ENCODE peak calls at places on chromosomes 11 and 22, in seven cellular contexts. P is GM03348, E is smooth muscle cell of the brain vasculature, M is WERI-Rb-1, X is progenitor cell of endocrine pancreas, L is NCI-H460, F is Ammon's horn. C is an unnamed sample.

GRCh38 chr11:11189501-11189900 is 163.5 kb downstream of the CSNK2A3 start:
- DNase-seq in F (peak), P (no peak), E (no peak), M (no peak), L (no peak), X (no peak), C (no peak)

GRCh38 chr11:49316180-49316579 is 107.8 kb upstream of the FOLH1 start:
- DNase-seq in X (no peak), L (no peak), F (no peak), E (no peak), M (no peak), P (no peak), C (no peak)

GRCh38 chr11:131938321-131938751 is 567.9 kb downstream of the NTM start:
- DNase-seq in L (no peak), P (no peak), X (no peak), E (no peak), F (peak), M (no peak), C (no peak)

GRCh38 chr11:60950933-60951610 is 904 bp downstream of the SLC15A3 start:
- DNase-seq in X (no peak), E (no peak), P (peak), F (no peak), L (no peak), M (no peak), C (no peak)

GRCh38 chr11:13140028-13140870 is 131.1 kb downstream of the RASSF10 start:
- DNase-seq in X (peak), M (no peak), L (no peak), P (peak), E (no peak), F (no peak), C (no peak)

GRCh38 chr11:75966546-75967287 is 151.7 kb downstream of the UVRAG start:
- DNase-seq in E (peak), M (no peak), X (no peak), P (peak), F (no peak), L (peak), C (no peak)

GRCh38 chr11:12762696-12763324 is 88.6 kb downstream of the TEAD1 start:
- DNase-seq in L (no peak), E (no peak), M (no peak), F (no peak), X (no peak), P (no peak), C (no peak)

GRCh38 chr11:103700605-103701004 is 335.8 kb upstream of the DDI1 start:
- DNase-seq in F (no peak), L (no peak), X (no peak), E (no peak), M (no peak), P (peak), C (no peak)

GRCh38 chr11:126415128-126415527 is 59.6 kb downstream of the ST3GAL4 start:
- DNase-seq in X (no peak), F (peak), P (peak), L (no peak), E (no peak), M (no peak), C (no peak)

GRCh38 chr11:117417856-117418255 is 90.2 kb downstream of the CEP164 start:
- DNase-seq in M (no peak), E (no peak), P (no peak), X (no peak), L (no peak), F (no peak), C (no peak)

GRCh38 chr22:35172452-35172851 is 84.8 kb upstream of the HMGXB4 start:
- DNase-seq in M (peak), F (no peak), X (no peak), L (no peak), P (no peak), E (no peak), C (no peak)

GRCh38 chr11:30583505-30584280 is 2.5 kb downstream of the MPPED2 start:
- DNase-seq in M (peak), L (no peak), E (no peak), P (peak), F (peak), X (peak), C (no peak)

GRCh38 chr11:100776212-100776896 is 89.3 kb downstream of the ARHGAP42 start:
- DNase-seq in X (no peak), M (no peak), P (no peak), L (no peak), E (no peak), F (no peak), C (no peak)

GRCh38 chr11:128512478-128513127 is 74.8 kb downstream of the ETS1 start:
- DNase-seq in L (no peak), F (no peak), M (no peak), X (no peak), E (no peak), P (no peak), C (no peak)

GRCh38 chr11:118928870-118929495 is 3.3 kb upstream of the BCL9L start:
- DNase-seq in X (no peak), L (no peak), E (no peak), F (peak), P (peak), M (peak), C (peak)

GRCh38 chr11:75237050-75237449 is 3.5 kb upstream of the TPBGL start:
- DNase-seq in M (no peak), L (no peak), E (no peak), X (no peak), F (no peak), P (no peak), C (no peak)

GRCh38 chr22:37024339-37025157 is 5.0 kb downstream of the MPST start:
- DNase-seq in E (no peak), L (no peak), P (no peak), M (no peak), F (no peak), X (no peak), C (no peak)

GRCh38 chr22:30204742-30205111 is 41.8 kb downstream of the LIF start:
- DNase-seq in M (no peak), P (peak), X (no peak), E (no peak), F (no peak), L (no peak), C (peak)

GRCh38 chr22:38491707-38492348 is 14.3 kb downstream of the DDX17 start:
- DNase-seq in M (no peak), L (no peak), P (no peak), F (no peak), X (no peak), E (no peak), C (no peak)

GRCh38 chr22:35305525-35306070 is 5.9 kb downstream of the TOM1 start:
- DNase-seq in E (no peak), M (no peak), X (no peak), F (no peak), L (no peak), P (no peak), C (no peak)

C was measured in dermis microvascular lymphatic vessel endothelial cell.